ENCODE peak calls at places on chromosomes 2 and 18, in eight cellular contexts. S is IMR-90; W is uterus; A is CD4-positive, alpha-beta T cell; P is endodermal cell; V is heart left ventricle; I is AG04450; E is tibial nerve. L is an unnamed sample.

GRCh38 chr2:176553685-176554106 is 284.5 kb downstream of the MTX2 start:
- DNase-seq in S (peak), W (peak), A (peak), P (peak), V (peak), I (no peak), E (peak), L (no peak)

GRCh38 chr2:81901017-81901416 is 1596.5 kb upstream of the LRRTM1 start:
- DNase-seq in S (no peak), W (no peak), A (no peak), P (no peak), V (no peak), I (no peak), E (no peak), L (no peak)

GRCh38 chr2:219274392-219274921 is 4.7 kb upstream of the DNAJB2 start:
- DNase-seq in S (peak), W (no peak), A (no peak), P (peak), V (peak), I (peak), E (no peak), L (no peak)

GRCh38 chr2:143604172-143604571 is 475.0 kb downstream of the ARHGAP15 start:
- DNase-seq in S (no peak), W (no peak), A (no peak), P (no peak), V (no peak), I (no peak), E (no peak), L (no peak)

GRCh38 chr2:29259221-29259620 is 144.0 kb downstream of the CLIP4 start:
- DNase-seq in S (peak), W (no peak), A (no peak), P (no peak), V (no peak), I (peak), E (no peak), L (no peak)

GRCh38 chr2:222751821-222752719 is 80.6 kb downstream of the MOGAT1 start:
- DNase-seq in S (no peak), W (no peak), A (no peak), P (no peak), V (no peak), I (no peak), E (no peak), L (no peak)

GRCh38 chr2:141610564-141610963 is 520.3 kb downstream of the LRP1B start:
- DNase-seq in S (no peak), W (no peak), A (no peak), P (peak), V (no peak), I (no peak), E (no peak), L (no peak)

GRCh38 chr2:10079192-10079930 is 850 bp downstream of the CYS1 start:
- DNase-seq in S (peak), W (peak), A (no peak), P (peak), V (no peak), I (no peak), E (peak), L (peak)

GRCh38 chr2:204473224-204473623 is 72.1 kb upstream of the PARD3B start:
- DNase-seq in S (no peak), W (no peak), A (no peak), P (no peak), V (no peak), I (no peak), E (no peak), L (no peak)

GRCh38 chr2:231197741-231198290 is 615 bp upstream of the ARMC9 start:
- DNase-seq in S (no peak), W (no peak), A (no peak), P (no peak), V (no peak), I (no peak), E (no peak), L (no peak)

GRCh38 chr2:109663721-109664120 is 49.6 kb downstream of the SOWAHC start:
- DNase-seq in S (peak), W (peak), A (no peak), P (no peak), V (peak), I (no peak), E (peak), L (peak)

GRCh38 chr2:20427931-20428526 is 18.8 kb upstream of the RHOB start:
- DNase-seq in S (no peak), W (no peak), A (no peak), P (no peak), V (no peak), I (no peak), E (no peak), L (no peak)

GRCh38 chr2:25066455-25066854 is 24.6 kb downstream of the EFR3B start:
- DNase-seq in S (no peak), W (no peak), A (no peak), P (no peak), V (no peak), I (no peak), E (no peak), L (no peak)

GRCh38 chr2:218257390-218257981 is 3.3 kb upstream of the GPBAR1 start:
- DNase-seq in S (no peak), W (no peak), A (peak), P (peak), V (no peak), I (no peak), E (no peak), L (no peak)

GRCh38 chr2:158154596-158154995 is 52.9 kb downstream of the UPP2 start:
- DNase-seq in S (no peak), W (no peak), A (no peak), P (no peak), V (no peak), I (no peak), E (no peak), L (no peak)

GRCh38 chr2:27502149-27502548 is 5.5 kb downstream of the GCKR start:
- DNase-seq in S (peak), W (no peak), A (no peak), P (no peak), V (no peak), I (no peak), E (no peak), L (no peak)

GRCh38 chr2:98508690-98509054 is 64.0 kb downstream of the INPP4A start:
- DNase-seq in S (peak), W (peak), A (peak), P (no peak), V (peak), I (no peak), E (peak), L (peak)

GRCh38 chr2:68825891-68826290 is 45.3 kb downstream of the BMP10 start:
- DNase-seq in S (no peak), W (no peak), A (no peak), P (no peak), V (no peak), I (no peak), E (no peak), L (no peak)

GRCh38 chr2:68829764-68830163 is 41.4 kb downstream of the BMP10 start:
- DNase-seq in S (no peak), W (no peak), A (no peak), P (no peak), V (no peak), I (no peak), E (no peak), L (no peak)

GRCh38 chr2:68828887-68829708 is 42.1 kb downstream of the BMP10 start:
- DNase-seq in S (peak), W (peak), A (peak), P (peak), V (peak), I (peak), E (peak), L (peak)

GRCh38 chr2:68824831-68825230 is 46.4 kb downstream of the BMP10 start:
- DNase-seq in S (peak), W (no peak), A (no peak), P (no peak), V (no peak), I (no peak), E (no peak), L (no peak)

DNA sequence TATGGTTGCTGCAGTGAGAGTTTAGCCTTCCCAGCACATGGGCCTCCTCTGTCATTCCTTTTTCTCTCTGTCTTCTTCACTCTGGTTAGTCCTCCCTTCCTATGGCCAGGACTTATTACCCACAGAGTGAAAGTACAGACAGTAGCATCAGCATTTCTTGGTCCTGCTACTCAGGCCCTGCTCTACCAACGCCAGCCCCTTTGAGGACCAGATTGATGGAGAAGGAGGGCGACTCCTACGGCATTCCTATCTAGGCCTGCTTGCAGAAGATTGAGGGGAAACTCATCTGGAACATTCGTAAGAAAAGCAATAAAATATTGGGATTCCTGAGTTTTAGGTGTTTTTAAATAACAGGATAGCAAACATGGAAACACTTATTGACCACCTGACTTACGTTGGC is 43.5 kb downstream of the BMP10 start:
- DNase-seq in S (peak), W (no peak), A (no peak), P (no peak), V (no peak), I (no peak), E (no peak), L (no peak)
- H3K27ac ChIP-seq in S (no peak), W (peak), A (peak), P (no peak), V (no peak), I (no peak), E (no peak), L (no peak)

DNA sequence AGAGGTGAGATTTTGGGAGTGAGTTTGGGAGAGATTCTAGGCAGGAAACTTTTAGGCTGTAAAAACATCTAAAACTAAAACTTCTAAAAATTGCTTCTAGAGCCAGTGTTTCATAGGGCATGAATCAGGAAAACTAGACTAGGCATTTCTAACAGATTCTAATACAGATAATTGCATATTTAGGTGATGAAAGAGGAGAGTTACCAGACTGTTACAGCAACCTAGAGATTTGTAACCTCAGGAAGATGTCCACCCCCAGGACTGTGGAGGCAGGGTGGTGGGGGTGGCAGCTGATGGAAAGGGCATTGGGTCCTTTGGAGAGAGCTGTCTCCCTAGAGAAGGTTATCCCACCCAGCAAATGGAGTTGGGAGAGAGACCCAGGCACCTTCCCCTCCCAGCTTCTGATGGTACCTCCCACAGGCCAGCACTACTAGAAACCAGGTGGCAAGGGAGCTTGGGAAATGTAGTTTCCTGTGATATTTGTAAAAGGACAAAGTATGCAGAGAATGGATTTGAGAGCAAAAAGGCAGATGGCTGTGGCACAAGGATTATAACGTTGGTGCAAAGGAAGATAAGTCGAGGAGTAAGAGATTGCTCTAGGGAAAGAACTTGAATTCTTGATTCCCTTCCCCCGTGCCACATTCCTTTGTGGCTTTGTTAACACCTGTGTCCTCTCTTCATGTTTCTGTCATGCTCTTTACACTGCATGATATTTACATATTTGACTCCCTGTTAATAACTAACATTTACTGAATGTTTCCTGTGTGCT is 75.6 kb upstream of the MGAT5 start:
- DNase-seq in S (peak), W (no peak), A (no peak), P (no peak), V (no peak), I (no peak), E (no peak), L (no peak)
- H3K27ac ChIP-seq in S (no peak), W (no peak), A (no peak), P (no peak), V (no peak), I (no peak), E (no peak), L (no peak)

DNA sequence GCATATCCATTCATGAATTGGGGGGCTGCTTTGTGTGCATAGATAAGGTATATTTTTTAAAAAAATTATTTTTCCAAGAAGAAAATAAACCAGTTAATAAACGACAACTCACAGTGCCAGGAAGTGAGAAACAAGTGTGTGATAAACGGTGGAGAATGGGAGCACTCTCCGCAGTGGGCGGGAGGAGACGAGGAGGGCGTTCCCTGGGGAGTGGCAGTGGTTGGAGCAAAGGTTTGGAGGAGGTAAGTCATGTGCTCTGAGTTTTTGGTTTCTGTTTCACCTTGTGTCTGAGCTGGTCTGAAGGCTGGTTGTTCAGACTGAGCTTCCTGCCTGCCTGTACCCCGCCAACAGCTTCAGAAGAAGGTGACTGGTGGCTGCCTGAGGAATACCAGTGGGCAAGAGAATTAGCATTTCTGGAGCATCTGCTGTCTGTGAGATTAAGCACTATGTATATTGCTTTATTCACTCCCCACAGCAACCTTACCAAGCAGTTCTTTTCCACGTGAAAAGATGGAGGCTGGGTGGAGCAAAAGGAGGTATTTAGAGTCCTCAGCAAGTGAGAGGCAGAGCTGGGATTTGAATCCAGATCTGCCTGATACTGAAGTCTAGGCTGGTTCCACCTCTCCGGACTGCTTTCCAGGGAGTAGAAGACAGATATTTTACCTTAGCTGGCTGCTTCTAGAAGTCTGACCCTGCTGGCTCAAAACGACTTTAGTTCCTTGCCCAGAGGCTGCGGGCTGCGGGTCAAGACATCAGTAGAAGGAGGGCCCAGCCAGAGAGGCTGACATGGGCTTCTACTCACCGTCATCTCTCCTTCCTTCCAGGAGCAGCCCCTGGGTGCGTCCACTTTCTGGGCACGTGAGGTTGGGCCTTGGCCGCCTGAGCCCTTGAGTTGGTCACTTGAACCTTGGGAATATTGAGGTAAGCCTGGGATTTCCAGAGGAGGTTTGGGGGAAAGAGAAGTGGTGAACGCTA is 26.9 kb upstream of the CASP8 start:
- DNase-seq in S (no peak), W (peak), A (peak), P (peak), V (peak), I (no peak), E (no peak), L (no peak)
- H3K27ac ChIP-seq in S (no peak), W (no peak), A (peak), P (no peak), V (peak), I (peak), E (no peak), L (no peak)

GRCh38 chr18:23306842-23307241 is 146.2 kb upstream of the RIOK3 start:
- DNase-seq in S (no peak), W (no peak), A (no peak), P (no peak), V (no peak), I (no peak), E (no peak), L (no peak)

GRCh38 chr18:23302514-23302851 is 150.6 kb upstream of the RIOK3 start:
- DNase-seq in S (no peak), W (no peak), A (no peak), P (peak), V (no peak), I (no peak), E (no peak), L (no peak)

GRCh38 chr18:23311346-23312103 is 141.6 kb upstream of the RIOK3 start:
- DNase-seq in S (peak), W (peak), A (no peak), P (no peak), V (peak), I (peak), E (peak), L (no peak)

GRCh38 chr18:23302852-23303527 is 150.1 kb upstream of the RIOK3 start:
- DNase-seq in S (peak), W (no peak), A (no peak), P (peak), V (no peak), I (no peak), E (no peak), L (no peak)

GRCh38 chr18:23307567-23308295 is 145.4 kb upstream of the RIOK3 start:
- DNase-seq in S (peak), W (peak), A (no peak), P (peak), V (no peak), I (no peak), E (no peak), L (no peak)
- H3K27ac ChIP-seq in S (no peak), W (no peak), A (no peak), P (no peak), V (no peak), I (no peak), E (no peak), L (no peak)

DNA sequence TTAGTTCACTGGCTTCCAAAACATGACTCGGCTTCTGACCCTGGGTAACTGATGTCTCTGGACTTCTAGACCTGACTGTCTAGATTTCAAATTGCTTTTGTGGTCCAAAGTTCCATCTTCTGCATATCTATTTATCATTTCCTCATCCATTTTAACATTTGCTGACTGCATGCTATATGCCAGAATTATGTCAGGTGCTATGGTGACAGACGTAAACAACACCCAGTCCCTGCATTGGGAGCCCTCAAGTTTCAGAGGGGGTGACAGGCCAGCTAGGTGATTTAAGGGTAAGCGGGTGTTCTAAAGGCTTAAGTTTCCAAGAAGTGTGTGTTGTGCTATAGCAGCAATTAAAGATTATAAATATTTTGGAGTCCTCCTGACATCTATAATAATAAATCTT is 140.8 kb downstream of the PIEZO2 start:
- DNase-seq in S (no peak), W (no peak), A (no peak), P (no peak), V (no peak), I (no peak), E (no peak), L (no peak)
- H3K27ac ChIP-seq in S (no peak), W (no peak), A (no peak), P (no peak), V (no peak), I (no peak), E (no peak), L (no peak)

DNA sequence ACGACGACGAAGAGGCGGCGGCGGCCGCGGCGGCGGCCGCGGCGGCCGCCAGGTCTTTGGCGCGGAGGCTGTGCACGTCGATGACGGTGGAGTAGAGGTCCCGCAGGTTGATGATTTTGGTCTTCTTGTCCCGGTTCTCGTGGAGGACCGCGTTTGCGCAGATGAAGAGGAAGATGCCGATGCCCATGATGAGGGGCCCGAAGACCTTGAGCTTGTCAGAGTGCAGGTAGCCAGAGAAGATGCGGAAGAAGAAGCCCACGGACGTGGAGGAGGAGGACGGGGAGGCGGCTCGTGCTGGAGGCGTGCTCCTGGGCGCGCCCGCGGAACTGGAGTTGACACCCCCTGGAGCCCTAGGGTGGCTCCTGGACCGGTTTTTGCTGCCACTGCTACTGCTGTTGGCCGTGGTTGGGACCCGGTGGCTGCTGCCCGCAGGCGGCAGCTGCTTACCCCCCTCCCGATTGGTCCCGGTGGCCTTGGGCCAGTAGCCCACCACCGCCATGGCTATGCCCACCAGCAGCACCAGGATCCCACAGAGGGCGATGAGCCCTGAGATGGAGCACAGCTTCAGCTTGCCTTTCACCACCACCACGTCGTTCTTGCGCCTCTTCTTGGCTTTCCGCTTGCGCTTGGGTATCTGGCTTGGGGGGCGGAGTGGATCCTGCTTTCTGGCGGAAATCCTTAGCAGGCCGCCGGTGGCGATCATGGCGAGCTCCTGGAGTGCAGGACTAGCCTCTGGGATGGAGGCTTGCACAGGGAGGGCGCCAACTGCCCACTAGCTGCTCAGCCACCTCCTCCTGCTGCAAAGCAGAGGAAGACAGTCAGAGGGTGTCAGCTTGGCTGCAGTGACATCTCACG is 3.7 kb downstream of the TMEM200C start:
- DNase-seq in S (no peak), W (no peak), A (no peak), P (peak), V (peak), I (no peak), E (no peak), L (no peak)
- H3K27ac ChIP-seq in S (no peak), W (no peak), A (no peak), P (no peak), V (no peak), I (no peak), E (no peak), L (no peak)

L was measured in substantia nigra.